ENCODE peak calls at places on chromosomes 6 and 20, in six cellular contexts. C is WTC11; O is adrenal gland; T is Calu3; E is activated CD8-positive, alpha-beta T cell treated with anti-CD3 and anti-CD28 coated beads for 36 hours; Y is endothelial cell. Q is an unnamed sample.
A peak's percentile ranks its signal among the peaks of the same experiment; 100 is the strongest.

GRCh38 chr20:60642546-60642945 is 609.5 kb upstream of the CDH4 start:
- DNase-seq in C (no peak), O (no peak), T (no peak), E (no peak), Y (no peak), Q (no peak)

GRCh38 chr20:39861381-39861780 is 827.7 kb downstream of the MAFB start:
- DNase-seq in C (no peak), O (peak; percentile 22), T (no peak), E (no peak), Y (no peak), Q (no peak)

GRCh38 chr6:11536795-11537194 is 754 bp upstream of the TMEM170B start:
- DNase-seq in C (peak; percentile 44), O (no peak), T (no peak), E (peak; percentile 5), Y (peak; percentile 4), Q (no peak)

GRCh38 chr6:5905431-5906339 is 101.0 kb downstream of the NRN1 start:
- DNase-seq in C (no peak), O (peak; percentile 81), T (no peak), E (no peak), Y (no peak), Q (no peak)

GRCh38 chr20:4493386-4493785 is 228.3 kb upstream of the PRND start:
- DNase-seq in C (no peak), O (no peak), T (no peak), E (no peak), Y (no peak), Q (no peak)

GRCh38 chr6:167993169-167993568 is 4.3 kb upstream of the KIF25 start:
- DNase-seq in C (no peak), O (no peak), T (no peak), E (no peak), Y (no peak), Q (no peak)

GRCh38 chr6:1235825-1236224 is 76.1 kb upstream of the FOXQ1 start:
- DNase-seq in C (no peak), O (no peak), T (no peak), E (no peak), Y (no peak), Q (no peak)

GRCh38 chr20:41719151-41719550 is 101.0 kb upstream of the CHD6 start:
- DNase-seq in C (no peak), O (no peak), T (no peak), E (no peak), Y (no peak), Q (no peak)

GRCh38 chr20:44010162-44010704 is 95.6 kb downstream of the TOX2 start:
- DNase-seq in C (no peak), O (no peak), T (no peak), E (peak; percentile 51), Y (no peak), Q (no peak)

GRCh38 chr6:111985202-111985731 is 68.6 kb upstream of the CCN6 start:
- DNase-seq in C (no peak), O (no peak), T (peak; percentile 73), E (peak; percentile 67), Y (no peak), Q (peak; percentile 17)

GRCh38 chr20:24773751-24774201 is 175.3 kb upstream of the CST7 start:
- DNase-seq in C (no peak), O (no peak), T (no peak), E (peak; percentile 44), Y (no peak), Q (no peak)

GRCh38 chr6:33694401-33694931 is 17.0 kb downstream of the UQCC2 start:
- DNase-seq in C (no peak), O (no peak), T (no peak), E (peak; percentile 88), Y (no peak), Q (no peak)

GRCh38 chr6:692356-692851 is 535 bp downstream of the EXOC2 start:
- DNase-seq in C (peak; percentile 66), O (peak; percentile 36), T (peak; percentile 47), E (peak; percentile 82), Y (peak; percentile 58), Q (peak; percentile 40)

GRCh38 chr6:33905081-33905609 is 101.3 kb upstream of the MLN start:
- DNase-seq in C (no peak), O (no peak), T (no peak), E (peak; percentile 61), Y (no peak), Q (no peak)

GRCh38 chr6:87724994-87725811 is 23.2 kb upstream of the AKIRIN2 start:
- DNase-seq in C (no peak), O (no peak), T (no peak), E (no peak), Y (no peak), Q (no peak)

GRCh38 chr6:167647750-167648470 is 178.8 kb upstream of the AFDN start:
- DNase-seq in C (no peak), O (no peak), T (no peak), E (no peak), Y (no peak), Q (no peak)

GRCh38 chr6:36703982-36704381 is 6.4 kb downstream of the RAB44 start:
- DNase-seq in C (no peak), O (no peak), T (no peak), E (no peak), Y (no peak), Q (no peak)

GRCh38 chr6:2028457-2029038 is 216.9 kb downstream of the GMDS start:
- DNase-seq in C (no peak), O (no peak), T (no peak), E (no peak), Y (no peak), Q (no peak)

GRCh38 chr20:58890454-58891075 is 38.0 kb downstream of the GNAS start:
- DNase-seq in C (peak; percentile 65), O (peak; percentile 78), T (peak; percentile 83), E (peak; percentile 73), Y (peak; percentile 86), Q (peak; percentile 80)

GRCh38 chr6:40930555-40930954 is 108.5 kb downstream of the UNC5CL start:
- DNase-seq in C (no peak), O (no peak), T (no peak), E (peak; percentile 16), Y (no peak), Q (no peak)

DNA sequence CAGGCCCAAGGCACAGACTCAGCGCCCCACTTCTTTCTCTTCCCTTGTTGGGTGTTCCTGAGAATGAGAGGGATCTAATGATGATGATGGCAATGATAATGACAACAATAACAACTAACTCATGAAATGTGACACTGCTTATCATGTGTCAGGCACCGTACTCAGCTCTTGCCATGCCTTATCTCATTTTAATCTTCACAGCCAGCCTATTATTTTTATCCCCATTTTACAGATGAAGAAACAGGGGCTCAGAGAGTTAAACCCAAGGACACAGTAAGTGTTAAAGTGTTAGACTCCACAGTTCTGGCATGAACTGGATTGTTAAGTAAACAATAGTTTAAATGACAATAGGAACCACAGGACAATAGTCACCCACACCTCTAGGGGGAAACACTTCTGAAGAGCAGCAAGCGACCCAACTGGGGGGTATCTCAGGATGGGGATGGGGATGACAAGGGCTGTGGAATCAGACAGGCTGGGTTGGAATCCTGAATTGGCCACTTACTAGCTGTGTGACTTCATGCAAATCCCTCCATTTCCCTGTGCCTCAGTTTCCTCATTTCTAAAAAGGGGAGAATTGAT is 12.5 kb downstream of the RSPH9 start:
- DNase-seq in C (no peak), O (no peak), T (no peak), E (no peak), Y (no peak), Q (no peak)
- TF ChIP-seq CTCF in C (no peak), O (no peak), T (no peak), E (no peak), Y (no peak), Q (no peak)

GRCh38 chr6:116387374-116387773 is 16.6 kb downstream of the DSE start:
- DNase-seq in C (no peak), O (no peak), T (peak; percentile 50), E (peak; percentile 12), Y (no peak), Q (no peak)

GRCh38 chr6:116389357-116389756 is 18.6 kb downstream of the DSE start:
- DNase-seq in C (no peak), O (no peak), T (no peak), E (no peak), Y (no peak), Q (no peak)

GRCh38 chr6:116390571-116390970 is 19.8 kb downstream of the DSE start:
- DNase-seq in C (no peak), O (no peak), T (no peak), E (no peak), Y (no peak), Q (no peak)

GRCh38 chr6:116386581-116387299 is 16.0 kb downstream of the DSE start:
- DNase-seq in C (no peak), O (no peak), T (no peak), E (peak; percentile 4), Y (no peak), Q (no peak)

DNA sequence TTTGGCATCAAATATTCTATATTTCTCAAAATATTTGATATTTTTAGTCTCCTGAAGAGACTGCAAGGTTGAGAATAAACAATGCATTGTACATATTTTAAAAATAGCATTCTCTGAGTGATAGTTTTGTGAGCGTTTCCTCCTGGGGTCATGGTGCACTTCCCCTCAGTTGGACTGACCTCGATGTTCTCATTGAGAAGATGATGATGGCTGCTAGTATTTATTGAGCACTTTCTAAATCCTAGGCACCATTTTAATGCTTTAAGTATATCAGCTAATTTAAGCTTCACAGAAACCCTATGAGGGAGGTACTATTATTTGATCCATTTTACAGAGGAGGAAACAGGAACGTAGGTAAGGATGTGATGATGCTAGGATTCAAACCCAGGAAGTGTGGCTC is 18.2 kb downstream of the DSE start:
- DNase-seq in C (no peak), O (no peak), T (no peak), E (no peak), Y (no peak), Q (no peak)
- TF ChIP-seq CTCF in C (no peak), O (no peak), T (no peak), E (no peak), Y (no peak), Q (no peak)

GRCh38 chr6:149884215-149884614 is 13.7 kb downstream of the RAET1E start:
- DNase-seq in C (peak; percentile 63), O (no peak), T (no peak), E (no peak), Y (no peak), Q (no peak)
- TF ChIP-seq CTCF in C (no peak), O (no peak), T (no peak), E (no peak), Y (no peak), Q (no peak)

GRCh38 chr20:45189861-45190260 is 15.2 kb downstream of the PI3 start:
- DNase-seq in C (no peak), O (no peak), T (no peak), E (no peak), Y (no peak), Q (no peak)

GRCh38 chr20:45191926-45192325 is 14.9 kb upstream of the SEMG1 start:
- DNase-seq in C (no peak), O (no peak), T (no peak), E (no peak), Y (no peak), Q (no peak)

GRCh38 chr20:45183084-45183483 is 8.4 kb downstream of the PI3 start:
- DNase-seq in C (no peak), O (no peak), T (no peak), E (no peak), Y (no peak), Q (no peak)

GRCh38 chr20:45189067-45189611 is 14.4 kb downstream of the PI3 start:
- DNase-seq in C (no peak), O (no peak), T (no peak), E (no peak), Y (no peak), Q (no peak)

DNA sequence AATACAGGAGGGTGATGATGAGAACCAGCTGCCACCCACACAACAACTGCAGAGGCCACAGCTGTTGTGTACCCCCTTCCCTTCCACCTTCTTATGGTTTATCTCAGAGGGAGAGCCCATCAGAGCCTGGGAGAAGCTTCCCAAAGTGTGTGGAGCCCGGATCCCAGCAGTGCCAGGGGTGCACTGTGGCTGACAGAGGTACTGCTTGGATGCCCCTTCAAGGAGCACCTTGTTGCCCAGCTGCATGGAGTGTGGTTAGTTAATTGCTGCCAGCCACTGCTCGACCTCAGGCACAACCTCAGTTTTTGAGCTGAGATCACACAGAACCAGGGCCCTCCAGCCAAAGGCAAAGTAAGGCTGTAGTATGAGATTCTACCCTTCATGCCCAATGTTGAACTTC is 13.0 kb downstream of the PI3 start:
- DNase-seq in C (no peak), O (no peak), T (no peak), E (no peak), Y (no peak), Q (no peak)
- TF ChIP-seq CTCF in C (no peak), O (no peak), T (peak; percentile 17), E (no peak), Y (no peak), Q (no peak)

Q was measured in progenitor cell of endocrine pancreas.